ENCODE peak calls at places on chromosome 12, in five cellular contexts. One of them, this sample, is unnamed.
A peak's percentile ranks its signal among the peaks of the same experiment; 100 is the strongest.

GRCh38 chr12:53483225-53483978 is 15.9 kb downstream of the MAP3K12 start:
- DNase-seq in mammary epithelial cell: no peak
- DNase-seq in right atrium auricular region: no peak
- DNase-seq in heart left ventricle: no peak
- DNase-seq in sigmoid colon: peak; percentile 67
- DNase-seq in this sample: no peak

GRCh38 chr12:28082101-28082500 is 108.2 kb upstream of the CCDC91 start:
- DNase-seq in mammary epithelial cell: no peak
- DNase-seq in right atrium auricular region: no peak
- DNase-seq in heart left ventricle: no peak
- DNase-seq in sigmoid colon: no peak
- DNase-seq in this sample: no peak

GRCh38 chr12:114682920-114683708 is 861 bp downstream of the TBX3 start:
- DNase-seq in mammary epithelial cell: peak; percentile 31
- DNase-seq in right atrium auricular region: no peak
- DNase-seq in heart left ventricle: peak; percentile 43
- DNase-seq in sigmoid colon: no peak
- DNase-seq in this sample: peak; percentile 31

GRCh38 chr12:20050166-20050565 is 318.2 kb upstream of the PDE3A start:
- DNase-seq in mammary epithelial cell: no peak
- DNase-seq in right atrium auricular region: no peak
- DNase-seq in heart left ventricle: no peak
- DNase-seq in sigmoid colon: no peak
- DNase-seq in this sample: peak; percentile 83

GRCh38 chr12:65093571-65093970 is 27.5 kb downstream of the WIF1 start:
- DNase-seq in mammary epithelial cell: no peak
- DNase-seq in right atrium auricular region: no peak
- DNase-seq in heart left ventricle: no peak
- DNase-seq in sigmoid colon: no peak
- DNase-seq in this sample: no peak

GRCh38 chr12:112900298-112901145 is 6.2 kb upstream of the OAS1 start:
- DNase-seq in mammary epithelial cell: peak; percentile 48
- DNase-seq in right atrium auricular region: no peak
- DNase-seq in heart left ventricle: no peak
- DNase-seq in sigmoid colon: no peak
- DNase-seq in this sample: peak; percentile 32

GRCh38 chr12:30980886-30981662 is 54.5 kb downstream of the TSPAN11 start:
- DNase-seq in mammary epithelial cell: no peak
- DNase-seq in right atrium auricular region: no peak
- DNase-seq in heart left ventricle: no peak
- DNase-seq in sigmoid colon: no peak
- DNase-seq in this sample: no peak

GRCh38 chr12:91001306-91001705 is 3.5 kb downstream of the EPYC start:
- DNase-seq in mammary epithelial cell: no peak
- DNase-seq in right atrium auricular region: no peak
- DNase-seq in heart left ventricle: no peak
- DNase-seq in sigmoid colon: no peak
- DNase-seq in this sample: no peak

GRCh38 chr12:102959391-102959790 is 1.9 kb downstream of the ASCL1 start:
- DNase-seq in mammary epithelial cell: no peak
- DNase-seq in right atrium auricular region: no peak
- DNase-seq in heart left ventricle: no peak
- DNase-seq in sigmoid colon: no peak
- DNase-seq in this sample: no peak

GRCh38 chr12:28766398-28766797 is 382.7 kb upstream of the FAR2 start:
- DNase-seq in mammary epithelial cell: no peak
- DNase-seq in right atrium auricular region: no peak
- DNase-seq in heart left ventricle: no peak
- DNase-seq in sigmoid colon: no peak
- DNase-seq in this sample: no peak

GRCh38 chr12:19239616-19240234 is 110.2 kb downstream of the PLEKHA5 start:
- DNase-seq in mammary epithelial cell: no peak
- DNase-seq in right atrium auricular region: no peak
- DNase-seq in heart left ventricle: no peak
- DNase-seq in sigmoid colon: no peak
- DNase-seq in this sample: peak; percentile 39

GRCh38 chr12:21677622-21678277 is 20.1 kb upstream of the LDHB start:
- DNase-seq in mammary epithelial cell: no peak
- DNase-seq in right atrium auricular region: no peak
- DNase-seq in heart left ventricle: no peak
- DNase-seq in sigmoid colon: no peak
- DNase-seq in this sample: no peak

GRCh38 chr12:126434412-126434811 is 1369.2 kb downstream of the AACS start:
- DNase-seq in mammary epithelial cell: no peak
- DNase-seq in right atrium auricular region: no peak
- DNase-seq in heart left ventricle: no peak
- DNase-seq in sigmoid colon: no peak
- DNase-seq in this sample: no peak

DNA sequence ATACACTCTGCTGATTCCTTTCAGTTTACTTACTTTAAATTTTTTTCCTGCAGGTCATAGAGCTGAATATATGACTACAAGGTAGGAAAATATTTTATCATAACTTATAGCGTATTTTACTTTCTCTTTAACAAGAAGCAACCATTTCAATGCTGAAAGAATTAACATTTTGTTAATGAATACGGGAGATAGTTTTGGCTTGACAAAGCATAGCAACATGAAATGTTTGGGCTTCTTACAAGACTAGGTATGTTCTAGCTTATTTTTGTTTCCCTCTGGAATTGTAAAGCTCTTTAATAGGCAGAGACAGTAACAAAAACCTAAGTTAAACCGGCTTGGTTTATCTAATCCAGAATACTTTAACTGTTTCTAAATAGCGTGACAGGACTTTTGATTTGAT is 135.2 kb downstream of the KICS2 start:
- DNase-seq in mammary epithelial cell: no peak
- DNase-seq in right atrium auricular region: no peak
- DNase-seq in heart left ventricle: no peak
- DNase-seq in sigmoid colon: no peak
- DNase-seq in this sample: no peak
- H3K4me3 ChIP-seq in mammary epithelial cell: no peak overlapping the region
- H3K4me3 ChIP-seq in right atrium auricular region: no peak overlapping the region
- H3K4me3 ChIP-seq in heart left ventricle: no peak overlapping the region
- H3K4me3 ChIP-seq in sigmoid colon: no peak overlapping the region
- H3K4me3 ChIP-seq in this sample: no peak overlapping the region

DNA sequence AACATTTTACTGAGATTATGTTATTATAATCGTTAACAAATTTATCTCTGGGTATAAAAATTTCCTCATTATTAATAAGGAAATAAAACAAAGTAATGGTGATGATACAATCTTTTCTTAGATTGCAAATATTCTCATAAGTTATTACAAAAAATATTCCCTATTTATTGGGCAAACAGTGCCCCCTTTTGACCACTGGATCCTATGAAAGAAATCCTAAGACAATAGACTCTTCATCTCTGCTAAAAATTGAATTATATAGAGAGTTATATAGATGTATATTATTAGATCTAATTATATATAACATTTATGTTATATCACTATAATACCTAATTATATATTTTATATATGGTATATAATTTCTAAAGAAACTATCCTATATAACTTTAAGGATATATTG is 94.2 kb upstream of the FGD4 start:
- DNase-seq in mammary epithelial cell: no peak
- DNase-seq in right atrium auricular region: no peak
- DNase-seq in heart left ventricle: no peak
- DNase-seq in sigmoid colon: no peak
- DNase-seq in this sample: peak; percentile 17
- TF ChIP-seq CTCF in mammary epithelial cell: no peak
- TF ChIP-seq CTCF in right atrium auricular region: peak; percentile 47
- TF ChIP-seq CTCF in heart left ventricle: peak; percentile 69
- TF ChIP-seq CTCF in sigmoid colon: no peak
- TF ChIP-seq CTCF in this sample: no peak

GRCh38 chr12:131267576-131267975 is 313.9 kb downstream of the ADGRD1 start:
- DNase-seq in mammary epithelial cell: no peak
- DNase-seq in right atrium auricular region: no peak
- DNase-seq in heart left ventricle: no peak
- DNase-seq in sigmoid colon: no peak
- DNase-seq in this sample: no peak

GRCh38 chr12:131263626-131264025 is 309.9 kb downstream of the ADGRD1 start:
- DNase-seq in mammary epithelial cell: no peak
- DNase-seq in right atrium auricular region: no peak
- DNase-seq in heart left ventricle: no peak
- DNase-seq in sigmoid colon: no peak
- DNase-seq in this sample: no peak

GRCh38 chr12:131269551-131269950 is 315.8 kb downstream of the ADGRD1 start:
- DNase-seq in mammary epithelial cell: no peak
- DNase-seq in right atrium auricular region: no peak
- DNase-seq in heart left ventricle: no peak
- DNase-seq in sigmoid colon: no peak
- DNase-seq in this sample: no peak

GRCh38 chr12:131264625-131265024 is 310.9 kb downstream of the ADGRD1 start:
- DNase-seq in mammary epithelial cell: no peak
- DNase-seq in right atrium auricular region: no peak
- DNase-seq in heart left ventricle: no peak
- DNase-seq in sigmoid colon: no peak
- DNase-seq in this sample: no peak

GRCh38 chr12:131266591-131267467 is 313.1 kb downstream of the ADGRD1 start:
- DNase-seq in mammary epithelial cell: no peak
- DNase-seq in right atrium auricular region: no peak
- DNase-seq in heart left ventricle: no peak
- DNase-seq in sigmoid colon: no peak
- DNase-seq in this sample: no peak
- H3K4me3 ChIP-seq in mammary epithelial cell: no peak overlapping the region
- H3K4me3 ChIP-seq in right atrium auricular region: no peak overlapping the region
- H3K4me3 ChIP-seq in heart left ventricle: no peak overlapping the region
- H3K4me3 ChIP-seq in sigmoid colon: no peak overlapping the region
- H3K4me3 ChIP-seq in this sample: no peak overlapping the region

GRCh38 chr12:132219323-132219722 is 75.1 kb downstream of the NOC4L start:
- DNase-seq in mammary epithelial cell: no peak
- DNase-seq in right atrium auricular region: no peak
- DNase-seq in heart left ventricle: no peak
- DNase-seq in sigmoid colon: no peak
- DNase-seq in this sample: no peak

GRCh38 chr12:132217371-132217770 is 73.1 kb downstream of the NOC4L start:
- DNase-seq in mammary epithelial cell: no peak
- DNase-seq in right atrium auricular region: no peak
- DNase-seq in heart left ventricle: no peak
- DNase-seq in sigmoid colon: no peak
- DNase-seq in this sample: no peak

GRCh38 chr12:132217800-132218518 is 73.7 kb downstream of the NOC4L start:
- DNase-seq in mammary epithelial cell: no peak
- DNase-seq in right atrium auricular region: no peak
- DNase-seq in heart left ventricle: no peak
- DNase-seq in sigmoid colon: no peak
- DNase-seq in this sample: no peak

GRCh38 chr12:132218519-132218860 is 74.2 kb downstream of the NOC4L start:
- DNase-seq in mammary epithelial cell: no peak
- DNase-seq in right atrium auricular region: no peak
- DNase-seq in heart left ventricle: no peak
- DNase-seq in sigmoid colon: no peak
- DNase-seq in this sample: no peak

DNA sequence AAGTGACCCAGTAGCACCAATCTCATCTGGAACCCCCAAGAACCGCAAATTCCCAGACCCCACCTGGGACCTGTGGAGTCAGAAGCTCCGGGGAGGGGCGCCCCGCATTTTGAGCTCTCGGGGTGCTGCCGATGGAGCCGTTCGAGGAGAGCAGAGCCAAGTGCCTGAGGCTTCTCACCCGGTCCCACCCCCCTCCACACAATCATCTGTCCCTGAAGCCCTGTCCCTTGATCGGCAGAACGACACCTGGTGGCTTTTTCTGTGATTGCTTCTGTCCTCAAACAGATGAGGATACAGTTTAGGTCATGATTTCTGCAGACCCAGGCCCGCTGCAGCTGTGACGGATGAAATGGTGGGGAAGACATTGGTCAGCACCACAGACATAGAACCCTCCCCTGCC is 74.7 kb downstream of the NOC4L start:
- DNase-seq in mammary epithelial cell: no peak
- DNase-seq in right atrium auricular region: no peak
- DNase-seq in heart left ventricle: no peak
- DNase-seq in sigmoid colon: no peak
- DNase-seq in this sample: no peak
- TF ChIP-seq CTCF in mammary epithelial cell: no peak
- TF ChIP-seq CTCF in right atrium auricular region: peak; percentile 41
- TF ChIP-seq CTCF in heart left ventricle: no peak
- TF ChIP-seq CTCF in sigmoid colon: no peak
- TF ChIP-seq CTCF in this sample: peak; percentile 26

GRCh38 chr12:123910057-123910456 is 62.6 kb downstream of the CCDC92 start:
- DNase-seq in mammary epithelial cell: no peak
- DNase-seq in right atrium auricular region: no peak
- DNase-seq in heart left ventricle: no peak
- DNase-seq in sigmoid colon: no peak
- DNase-seq in this sample: no peak

GRCh38 chr12:123912415-123913385 is 59.9 kb downstream of the CCDC92 start:
- DNase-seq in mammary epithelial cell: no peak
- DNase-seq in right atrium auricular region: no peak
- DNase-seq in heart left ventricle: no peak
- DNase-seq in sigmoid colon: no peak
- DNase-seq in this sample: no peak

GRCh38 chr12:123907726-123908476 is 64.7 kb downstream of the CCDC92 start:
- DNase-seq in mammary epithelial cell: peak; percentile 47
- DNase-seq in right atrium auricular region: no peak
- DNase-seq in heart left ventricle: no peak
- DNase-seq in sigmoid colon: no peak
- DNase-seq in this sample: peak; percentile 33

GRCh38 chr12:123907021-123907420 is 65.6 kb downstream of the CCDC92 start:
- DNase-seq in mammary epithelial cell: no peak
- DNase-seq in right atrium auricular region: no peak
- DNase-seq in heart left ventricle: no peak
- DNase-seq in sigmoid colon: no peak
- DNase-seq in this sample: no peak

DNA sequence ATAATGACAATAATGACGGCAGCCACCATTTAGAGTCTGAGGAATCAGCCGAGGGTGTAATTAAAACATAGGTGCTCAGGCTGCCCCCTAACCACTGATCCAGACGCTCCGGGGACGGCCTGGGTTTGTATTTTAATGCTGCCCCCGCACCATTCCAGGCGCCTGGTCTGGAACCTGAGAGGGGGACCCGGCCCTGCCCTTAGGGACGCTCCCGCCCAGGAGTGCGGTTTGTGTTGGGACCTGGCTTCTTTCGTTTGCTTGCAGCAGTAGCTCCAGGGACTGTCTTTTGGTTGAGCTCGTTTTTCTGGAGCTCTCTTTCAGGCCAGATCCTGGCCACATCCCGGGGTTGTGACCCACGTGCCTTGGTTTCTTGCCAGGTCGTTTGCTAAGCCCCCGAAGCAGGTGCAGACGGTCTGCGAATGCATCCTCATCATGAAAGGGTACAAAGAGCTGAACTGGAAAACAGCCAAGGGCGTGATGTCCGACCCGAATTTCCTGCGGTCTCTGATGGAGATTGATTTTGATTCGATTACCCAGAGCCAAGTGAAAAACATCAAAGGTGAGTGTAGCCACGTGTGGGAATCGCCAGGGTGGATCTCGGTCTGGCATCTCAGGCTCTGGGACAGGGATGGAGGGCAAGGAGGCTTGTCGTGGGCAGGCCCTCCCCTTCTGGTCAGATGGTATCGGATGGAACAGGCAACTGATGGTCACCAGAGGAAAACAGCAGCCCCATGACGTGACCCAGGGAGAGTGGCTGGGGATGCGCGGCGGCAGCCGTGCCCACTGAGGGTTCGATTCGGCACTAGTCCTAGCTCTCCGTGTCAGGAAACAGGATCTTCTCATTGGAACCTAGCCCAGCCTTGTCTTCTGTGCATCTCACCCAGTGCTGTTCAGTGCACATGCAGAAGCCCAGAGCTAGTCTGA is 63.5 kb downstream of the CCDC92 start:
- DNase-seq in mammary epithelial cell: no peak
- DNase-seq in right atrium auricular region: no peak
- DNase-seq in heart left ventricle: no peak
- DNase-seq in sigmoid colon: no peak
- DNase-seq in this sample: no peak
- H3K4me3 ChIP-seq in mammary epithelial cell: no peak overlapping the region
- H3K4me3 ChIP-seq in right atrium auricular region: no peak overlapping the region
- H3K4me3 ChIP-seq in heart left ventricle: no peak overlapping the region
- H3K4me3 ChIP-seq in sigmoid colon: no peak overlapping the region
- H3K4me3 ChIP-seq in this sample: no peak overlapping the region

GRCh38 chr12:8780389-8780788 is 42.0 kb upstream of the A2ML1 start:
- DNase-seq in mammary epithelial cell: peak; percentile 40
- DNase-seq in right atrium auricular region: no peak
- DNase-seq in heart left ventricle: no peak
- DNase-seq in sigmoid colon: no peak
- DNase-seq in this sample: peak; percentile 29
- TF ChIP-seq CTCF in mammary epithelial cell: peak; percentile 39
- TF ChIP-seq CTCF in right atrium auricular region: peak; percentile 56
- TF ChIP-seq CTCF in heart left ventricle: peak; percentile 44
- TF ChIP-seq CTCF in sigmoid colon: peak; percentile 15
- TF ChIP-seq CTCF in this sample: peak; percentile 33

This sample was measured in fibroblast of villous mesenchyme.